ENCODE peak calls at places on chromosomes 16 and 17, in seven cellular contexts. One of them, this sample, is unnamed. For H3K36me3, the result is how much of the 10 kb centered on the place peaks cover.

GRCh38 chr16:12319464-12320030 is 343.0 kb downstream of the SNX29 start:
- DNase-seq in Caco-2: no peak
- DNase-seq in Peyer's patch: no peak
- DNase-seq in lower lobe of right lung: no peak
- DNase-seq in stomach: peak
- DNase-seq in body of pancreas: peak
- DNase-seq in mucosa of descending colon: peak
- DNase-seq in this sample: no peak

GRCh38 chr17:21419299-21420239 is 43.4 kb downstream of the KCNJ12 start:
- DNase-seq in Caco-2: no peak
- DNase-seq in stomach: no peak
- DNase-seq in body of pancreas: no peak
- DNase-seq in Peyer's patch: no peak
- DNase-seq in lower lobe of right lung: no peak
- DNase-seq in mucosa of descending colon: no peak
- DNase-seq in this sample: no peak

GRCh38 chr17:13337864-13338371 is 263.8 kb downstream of the HS3ST3A1 start:
- DNase-seq in mucosa of descending colon: peak
- DNase-seq in lower lobe of right lung: no peak
- DNase-seq in body of pancreas: peak
- DNase-seq in Caco-2: peak
- DNase-seq in Peyer's patch: no peak
- DNase-seq in stomach: no peak
- DNase-seq in this sample: no peak

GRCh38 chr17:55237826-55238196 is 26.9 kb upstream of the HLF start:
- DNase-seq in lower lobe of right lung: no peak
- DNase-seq in Peyer's patch: no peak
- DNase-seq in Caco-2: no peak
- DNase-seq in stomach: no peak
- DNase-seq in body of pancreas: no peak
- DNase-seq in mucosa of descending colon: no peak
- DNase-seq in this sample: no peak

GRCh38 chr16:29231231-29231630 is 175.3 kb downstream of the NPIPB11 start:
- DNase-seq in lower lobe of right lung: no peak
- DNase-seq in Caco-2: no peak
- DNase-seq in mucosa of descending colon: no peak
- DNase-seq in Peyer's patch: no peak
- DNase-seq in body of pancreas: no peak
- DNase-seq in stomach: no peak
- DNase-seq in this sample: no peak

GRCh38 chr16:75064403-75065148 is 52.0 kb downstream of the LDHD start:
- DNase-seq in mucosa of descending colon: peak
- DNase-seq in Peyer's patch: no peak
- DNase-seq in lower lobe of right lung: peak
- DNase-seq in stomach: peak
- DNase-seq in body of pancreas: no peak
- DNase-seq in Caco-2: no peak
- DNase-seq in this sample: no peak

GRCh38 chr17:56023851-56024250 is 129.4 kb upstream of the ANKFN1 start:
- DNase-seq in Caco-2: no peak
- DNase-seq in stomach: no peak
- DNase-seq in body of pancreas: no peak
- DNase-seq in lower lobe of right lung: no peak
- DNase-seq in mucosa of descending colon: no peak
- DNase-seq in Peyer's patch: no peak
- DNase-seq in this sample: no peak

GRCh38 chr17:29151567-29151966 is 28.6 kb downstream of the MYO18A start:
- DNase-seq in Peyer's patch: no peak
- DNase-seq in stomach: no peak
- DNase-seq in lower lobe of right lung: no peak
- DNase-seq in Caco-2: peak
- DNase-seq in mucosa of descending colon: no peak
- DNase-seq in body of pancreas: no peak
- DNase-seq in this sample: no peak

GRCh38 chr17:59829217-59830006 is 63.3 kb downstream of the TUBD1 start:
- DNase-seq in mucosa of descending colon: peak
- DNase-seq in Peyer's patch: no peak
- DNase-seq in Caco-2: peak
- DNase-seq in lower lobe of right lung: no peak
- DNase-seq in stomach: no peak
- DNase-seq in body of pancreas: peak
- DNase-seq in this sample: peak

GRCh38 chr16:21184834-21185233 is 26.4 kb downstream of the LDAF1 start:
- DNase-seq in Caco-2: no peak
- DNase-seq in Peyer's patch: no peak
- DNase-seq in stomach: no peak
- DNase-seq in body of pancreas: no peak
- DNase-seq in mucosa of descending colon: no peak
- DNase-seq in lower lobe of right lung: no peak
- DNase-seq in this sample: no peak

GRCh38 chr16:46757339-46758050 is 9.4 kb upstream of the MYLK3 start:
- DNase-seq in Peyer's patch: no peak
- DNase-seq in stomach: peak
- DNase-seq in body of pancreas: no peak
- DNase-seq in mucosa of descending colon: no peak
- DNase-seq in Caco-2: no peak
- DNase-seq in lower lobe of right lung: peak
- DNase-seq in this sample: no peak

GRCh38 chr17:1621273-1621954 is 7.2 kb downstream of the SLC43A2 start:
- DNase-seq in mucosa of descending colon: no peak
- DNase-seq in stomach: no peak
- DNase-seq in body of pancreas: no peak
- DNase-seq in lower lobe of right lung: no peak
- DNase-seq in Peyer's patch: no peak
- DNase-seq in Caco-2: no peak
- DNase-seq in this sample: no peak

GRCh38 chr17:68398731-68399637 is 58.3 kb downstream of the WIPI1 start:
- DNase-seq in body of pancreas: peak
- DNase-seq in mucosa of descending colon: peak
- DNase-seq in stomach: peak
- DNase-seq in lower lobe of right lung: peak
- DNase-seq in Peyer's patch: peak
- DNase-seq in Caco-2: peak
- DNase-seq in this sample: no peak

GRCh38 chr17:1511290-1511689 is 5.1 kb downstream of the INPP5K start:
- DNase-seq in Peyer's patch: no peak
- DNase-seq in Caco-2: no peak
- DNase-seq in stomach: no peak
- DNase-seq in lower lobe of right lung: no peak
- DNase-seq in body of pancreas: no peak
- DNase-seq in mucosa of descending colon: no peak
- DNase-seq in this sample: no peak

GRCh38 chr16:66250686-66251405 is 115.6 kb upstream of the CDH5 start:
- DNase-seq in mucosa of descending colon: peak
- DNase-seq in Caco-2: no peak
- DNase-seq in Peyer's patch: peak
- DNase-seq in stomach: peak
- DNase-seq in lower lobe of right lung: peak
- DNase-seq in body of pancreas: peak
- DNase-seq in this sample: no peak

GRCh38 chr16:78505544-78506371 is 406.3 kb downstream of the WWOX start:
- DNase-seq in Peyer's patch: no peak
- DNase-seq in mucosa of descending colon: peak
- DNase-seq in lower lobe of right lung: peak
- DNase-seq in body of pancreas: peak
- DNase-seq in stomach: peak
- DNase-seq in Caco-2: peak
- DNase-seq in this sample: no peak

GRCh38 chr17:47643116-47643515 is 6.6 kb upstream of the KPNB1 start:
- DNase-seq in lower lobe of right lung: no peak
- DNase-seq in stomach: no peak
- DNase-seq in body of pancreas: no peak
- DNase-seq in Peyer's patch: no peak
- DNase-seq in mucosa of descending colon: no peak
- DNase-seq in Caco-2: no peak
- DNase-seq in this sample: no peak

GRCh38 chr16:80862153-80862552 is 57.8 kb upstream of the CDYL2 start:
- DNase-seq in lower lobe of right lung: no peak
- DNase-seq in body of pancreas: no peak
- DNase-seq in Caco-2: no peak
- DNase-seq in Peyer's patch: no peak
- DNase-seq in mucosa of descending colon: no peak
- DNase-seq in stomach: no peak
- DNase-seq in this sample: no peak

DNA sequence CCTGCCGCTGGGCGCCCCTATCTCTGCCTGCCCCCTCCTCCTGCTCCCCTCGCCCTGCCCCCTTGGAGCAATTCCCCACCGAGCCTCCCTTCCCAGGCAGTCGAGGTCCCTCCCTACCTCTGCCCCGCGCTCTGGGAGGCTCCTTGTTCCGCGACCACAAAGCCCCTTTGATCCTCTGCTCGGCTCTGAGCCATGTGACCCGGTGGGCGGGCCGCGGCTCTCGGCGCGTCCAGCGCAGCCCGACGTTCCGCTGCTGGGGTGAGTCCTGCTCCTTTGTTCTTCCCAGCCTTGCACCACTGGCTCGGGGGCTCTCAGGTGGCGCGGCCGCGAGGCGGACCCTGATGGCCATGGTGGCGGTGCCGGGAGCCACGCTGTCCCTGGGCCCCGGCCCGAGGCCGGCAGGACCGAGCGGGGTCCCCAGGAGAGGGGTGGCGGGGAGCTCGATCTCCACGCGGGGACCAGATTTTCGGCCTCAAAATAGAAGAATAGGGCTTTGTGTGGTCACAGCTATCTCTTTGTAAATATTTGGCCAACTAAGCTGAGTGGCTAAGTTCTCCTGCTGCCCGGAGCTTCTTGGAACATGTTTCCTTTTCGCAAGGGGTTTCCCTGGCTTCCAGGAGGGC is 310.6 kb downstream of the SEC14L1 start:
- DNase-seq in Caco-2: peak
- DNase-seq in Peyer's patch: peak
- DNase-seq in body of pancreas: peak
- DNase-seq in mucosa of descending colon: peak
- DNase-seq in lower lobe of right lung: peak
- DNase-seq in stomach: peak
- DNase-seq in this sample: no peak
- H3K4me3 ChIP-seq in Caco-2: peak
- H3K4me3 ChIP-seq in Peyer's patch: peak
- H3K4me3 ChIP-seq in body of pancreas: no peak
- H3K4me3 ChIP-seq in mucosa of descending colon: peak
- H3K4me3 ChIP-seq in lower lobe of right lung: peak
- H3K4me3 ChIP-seq in stomach: peak
- H3K4me3 ChIP-seq in this sample: peak

DNA sequence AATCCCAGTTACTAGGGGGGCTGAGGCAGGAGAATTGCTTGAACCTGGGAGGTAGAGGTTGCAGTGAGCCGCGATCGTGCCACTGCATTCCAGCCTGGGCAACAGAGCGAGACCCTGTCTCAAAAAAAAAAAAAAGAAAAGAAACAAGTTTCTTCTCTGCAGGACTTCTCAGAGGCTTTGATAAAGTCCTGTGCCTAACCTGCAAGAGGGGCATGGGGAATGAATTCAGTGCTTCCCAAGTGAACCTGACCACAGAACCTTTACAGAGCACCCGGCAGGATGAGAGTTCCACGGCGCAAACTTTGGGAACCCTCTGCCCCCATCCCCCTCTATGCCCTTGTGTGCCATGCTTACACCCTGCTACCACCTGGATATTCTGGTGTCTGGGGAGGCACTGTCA is 17.9 kb downstream of the ITGB4 start:
- DNase-seq in mucosa of descending colon: no peak
- DNase-seq in stomach: no peak
- DNase-seq in body of pancreas: no peak
- DNase-seq in Caco-2: no peak
- DNase-seq in lower lobe of right lung: no peak
- DNase-seq in Peyer's patch: no peak
- DNase-seq in this sample: no peak
- H3K36me3 ChIP-seq in mucosa of descending colon: under half
- H3K36me3 ChIP-seq in stomach: under half
- H3K36me3 ChIP-seq in body of pancreas: under half
- H3K36me3 ChIP-seq in Caco-2: under half
- H3K36me3 ChIP-seq in lower lobe of right lung: under half
- H3K36me3 ChIP-seq in Peyer's patch: half or more
- H3K36me3 ChIP-seq in this sample: under half

GRCh38 chr17:4584835-4585187 is 482 bp downstream of the SMTNL2 start:
- DNase-seq in Caco-2: no peak
- DNase-seq in body of pancreas: no peak
- DNase-seq in Peyer's patch: no peak
- DNase-seq in stomach: no peak
- DNase-seq in mucosa of descending colon: no peak
- DNase-seq in lower lobe of right lung: no peak
- DNase-seq in this sample: no peak

GRCh38 chr17:4583796-4584124 is 569 bp upstream of the SMTNL2 start:
- DNase-seq in body of pancreas: no peak
- DNase-seq in Peyer's patch: no peak
- DNase-seq in mucosa of descending colon: no peak
- DNase-seq in lower lobe of right lung: no peak
- DNase-seq in stomach: no peak
- DNase-seq in Caco-2: peak
- DNase-seq in this sample: no peak

GRCh38 chr17:4583206-4583605 is 1.1 kb upstream of the SMTNL2 start:
- DNase-seq in body of pancreas: no peak
- DNase-seq in Peyer's patch: no peak
- DNase-seq in Caco-2: no peak
- DNase-seq in mucosa of descending colon: no peak
- DNase-seq in lower lobe of right lung: no peak
- DNase-seq in stomach: no peak
- DNase-seq in this sample: no peak

GRCh38 chr17:4585203-4585939 is 1.0 kb downstream of the SMTNL2 start:
- DNase-seq in body of pancreas: no peak
- DNase-seq in lower lobe of right lung: no peak
- DNase-seq in Peyer's patch: no peak
- DNase-seq in mucosa of descending colon: no peak
- DNase-seq in Caco-2: peak
- DNase-seq in stomach: no peak
- DNase-seq in this sample: no peak

GRCh38 chr17:4584125-4584834 is at the start of gene SMTNL2:
- DNase-seq in stomach: no peak
- DNase-seq in body of pancreas: no peak
- DNase-seq in mucosa of descending colon: no peak
- DNase-seq in Peyer's patch: no peak
- DNase-seq in lower lobe of right lung: no peak
- DNase-seq in Caco-2: peak
- DNase-seq in this sample: no peak
- TF ChIP-seq CTCF in stomach: no peak
- TF ChIP-seq CTCF in body of pancreas: no peak
- TF ChIP-seq CTCF in mucosa of descending colon: no peak
- TF ChIP-seq CTCF in Peyer's patch: no peak
- TF ChIP-seq CTCF in lower lobe of right lung: no peak
- TF ChIP-seq CTCF in Caco-2: no peak
- TF ChIP-seq CTCF in this sample: no peak

GRCh38 chr17:44989552-44990138 is 21.5 kb upstream of the C1QL1 start:
- DNase-seq in body of pancreas: no peak
- DNase-seq in stomach: no peak
- DNase-seq in Peyer's patch: no peak
- DNase-seq in Caco-2: no peak
- DNase-seq in lower lobe of right lung: no peak
- DNase-seq in mucosa of descending colon: no peak
- DNase-seq in this sample: no peak

GRCh38 chr17:44990994-44991393 is 22.9 kb upstream of the C1QL1 start:
- DNase-seq in Caco-2: no peak
- DNase-seq in lower lobe of right lung: no peak
- DNase-seq in body of pancreas: no peak
- DNase-seq in Peyer's patch: no peak
- DNase-seq in mucosa of descending colon: no peak
- DNase-seq in stomach: no peak
- DNase-seq in this sample: no peak

GRCh38 chr17:44988256-44988942 is 20.3 kb upstream of the C1QL1 start:
- DNase-seq in lower lobe of right lung: no peak
- DNase-seq in Peyer's patch: no peak
- DNase-seq in stomach: no peak
- DNase-seq in mucosa of descending colon: no peak
- DNase-seq in body of pancreas: no peak
- DNase-seq in Caco-2: no peak
- DNase-seq in this sample: no peak

GRCh38 chr17:44987194-44987882 is 19.2 kb upstream of the C1QL1 start:
- DNase-seq in body of pancreas: no peak
- DNase-seq in lower lobe of right lung: no peak
- DNase-seq in Peyer's patch: no peak
- DNase-seq in mucosa of descending colon: no peak
- DNase-seq in Caco-2: no peak
- DNase-seq in stomach: no peak
- DNase-seq in this sample: no peak

GRCh38 chr17:44987883-44988195 is 19.7 kb upstream of the C1QL1 start:
- DNase-seq in Caco-2: no peak
- DNase-seq in Peyer's patch: no peak
- DNase-seq in body of pancreas: no peak
- DNase-seq in lower lobe of right lung: no peak
- DNase-seq in mucosa of descending colon: no peak
- DNase-seq in stomach: no peak
- DNase-seq in this sample: no peak
- H3K4me3 ChIP-seq in Caco-2: no peak
- H3K4me3 ChIP-seq in Peyer's patch: no peak
- H3K4me3 ChIP-seq in body of pancreas: no peak
- H3K4me3 ChIP-seq in lower lobe of right lung: no peak
- H3K4me3 ChIP-seq in mucosa of descending colon: no peak
- H3K4me3 ChIP-seq in stomach: no peak
- H3K4me3 ChIP-seq in this sample: no peak